ENCODE peak calls at places on chromosome 18, in four cellular contexts. One of them, this sample, is unnamed.

GRCh38 chr18:59328683-59329082 is 10.2 kb upstream of the CPLX4 start:
- DNase-seq in foreskin fibroblast: no peak
- DNase-seq in CD8-positive, alpha-beta T cell: no peak
- DNase-seq in H7: no peak
- DNase-seq in this sample: no peak

GRCh38 chr18:52694804-52695203 is 354.8 kb downstream of the DCC start:
- DNase-seq in foreskin fibroblast: peak
- DNase-seq in CD8-positive, alpha-beta T cell: no peak
- DNase-seq in H7: peak
- DNase-seq in this sample: no peak

GRCh38 chr18:13389491-13390131 is 171.1 kb downstream of the LDLRAD4 start:
- DNase-seq in foreskin fibroblast: no peak
- DNase-seq in CD8-positive, alpha-beta T cell: no peak
- DNase-seq in H7: no peak
- DNase-seq in this sample: no peak

GRCh38 chr18:63775166-63775730 is at the start of gene SERPINB7:
- DNase-seq in foreskin fibroblast: peak
- DNase-seq in CD8-positive, alpha-beta T cell: no peak
- DNase-seq in H7: no peak
- DNase-seq in this sample: no peak

GRCh38 chr18:58476521-58477210 is 152.2 kb downstream of the ALPK2 start:
- DNase-seq in foreskin fibroblast: no peak
- DNase-seq in CD8-positive, alpha-beta T cell: no peak
- DNase-seq in H7: no peak
- DNase-seq in this sample: no peak

GRCh38 chr18:79323471-79323870 is 72.3 kb upstream of the NFATC1 start:
- DNase-seq in foreskin fibroblast: no peak
- DNase-seq in CD8-positive, alpha-beta T cell: no peak
- DNase-seq in H7: no peak
- DNase-seq in this sample: no peak

GRCh38 chr18:32372381-32373061 is 98.2 kb downstream of the GAREM1 start:
- DNase-seq in foreskin fibroblast: peak
- DNase-seq in CD8-positive, alpha-beta T cell: no peak
- DNase-seq in H7: no peak
- DNase-seq in this sample: no peak

GRCh38 chr18:58310517-58310916 is 266.5 kb downstream of the NEDD4L start:
- DNase-seq in foreskin fibroblast: peak
- DNase-seq in CD8-positive, alpha-beta T cell: peak
- DNase-seq in H7: no peak
- DNase-seq in this sample: peak

GRCh38 chr18:31486165-31486564 is 11.8 kb upstream of the DSG2 start:
- DNase-seq in foreskin fibroblast: no peak
- DNase-seq in CD8-positive, alpha-beta T cell: no peak
- DNase-seq in H7: no peak
- DNase-seq in this sample: no peak

GRCh38 chr18:21820035-21820810 is 79.6 kb downstream of the MIB1 start:
- DNase-seq in foreskin fibroblast: peak
- DNase-seq in CD8-positive, alpha-beta T cell: no peak
- DNase-seq in H7: peak
- DNase-seq in this sample: no peak

GRCh38 chr18:47283476-47283875 is 32.0 kb upstream of the SKOR2 start:
- DNase-seq in foreskin fibroblast: peak
- DNase-seq in CD8-positive, alpha-beta T cell: no peak
- DNase-seq in H7: peak
- DNase-seq in this sample: no peak

GRCh38 chr18:53117851-53118250 is 777.9 kb downstream of the DCC start:
- DNase-seq in foreskin fibroblast: no peak
- DNase-seq in CD8-positive, alpha-beta T cell: no peak
- DNase-seq in H7: no peak
- DNase-seq in this sample: no peak

GRCh38 chr18:79780547-79780946 is 17.2 kb upstream of the KCNG2 start:
- DNase-seq in foreskin fibroblast: no peak
- DNase-seq in CD8-positive, alpha-beta T cell: no peak
- DNase-seq in H7: no peak
- DNase-seq in this sample: no peak

GRCh38 chr18:58453913-58454317 is 175.0 kb downstream of the ALPK2 start:
- DNase-seq in foreskin fibroblast: no peak
- DNase-seq in CD8-positive, alpha-beta T cell: no peak
- DNase-seq in H7: no peak
- DNase-seq in this sample: no peak

GRCh38 chr18:36830141-36830495 is 1.2 kb downstream of the KIAA1328 start:
- DNase-seq in foreskin fibroblast: no peak
- DNase-seq in CD8-positive, alpha-beta T cell: no peak
- DNase-seq in H7: no peak
- DNase-seq in this sample: no peak

GRCh38 chr18:36828157-36828629 is 609 bp downstream of the TPGS2 start:
- DNase-seq in foreskin fibroblast: peak
- DNase-seq in CD8-positive, alpha-beta T cell: peak
- DNase-seq in H7: peak
- DNase-seq in this sample: peak

GRCh38 chr18:36831139-36831538 is 2.2 kb downstream of the KIAA1328 start:
- DNase-seq in foreskin fibroblast: peak
- DNase-seq in CD8-positive, alpha-beta T cell: no peak
- DNase-seq in H7: no peak
- DNase-seq in this sample: no peak

GRCh38 chr18:36828630-36829361 is at the start of the genes KIAA1328 and TPGS2:
- DNase-seq in foreskin fibroblast: peak
- DNase-seq in CD8-positive, alpha-beta T cell: peak
- DNase-seq in H7: peak
- DNase-seq in this sample: peak

DNA sequence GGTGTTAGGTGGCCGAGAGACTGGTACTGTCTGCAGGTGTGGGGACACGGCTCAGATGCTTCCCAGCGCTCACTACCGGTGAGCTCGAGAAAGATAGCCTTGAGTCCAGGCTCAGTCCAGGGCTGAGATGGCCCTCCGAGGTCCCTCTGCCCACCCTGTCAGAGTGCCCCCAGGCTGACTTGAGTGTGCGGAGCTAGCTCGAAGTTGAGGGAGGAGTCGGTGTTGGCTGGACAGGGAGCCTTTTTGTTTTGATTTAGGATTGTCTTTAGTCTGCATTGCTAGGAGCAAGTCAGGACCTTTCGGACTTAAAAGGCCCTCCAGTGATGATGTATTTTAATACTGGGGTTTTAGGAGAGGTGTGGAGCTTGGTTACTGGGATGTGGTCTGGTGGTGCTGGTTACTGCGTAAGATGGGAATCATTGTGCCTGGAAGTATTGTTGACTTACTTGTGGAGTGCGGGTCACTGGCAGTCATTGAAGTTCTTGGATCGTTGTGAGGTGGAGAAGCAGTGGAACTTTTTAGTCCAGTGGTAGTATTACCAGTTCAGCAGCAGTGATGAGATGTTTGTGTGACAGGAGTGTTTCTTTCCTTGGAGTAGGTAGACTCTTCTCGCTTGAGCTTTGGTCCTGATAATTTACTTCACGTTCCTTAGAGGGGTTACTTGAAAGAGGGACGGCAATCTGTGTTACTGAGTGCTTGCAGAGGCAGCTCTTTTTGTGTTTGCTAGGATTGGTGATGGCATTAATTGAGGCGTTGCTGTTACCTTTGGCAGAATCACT is 624 bp downstream of the KIAA1328 start:
- DNase-seq in foreskin fibroblast: peak
- DNase-seq in CD8-positive, alpha-beta T cell: no peak
- DNase-seq in H7: no peak
- DNase-seq in this sample: no peak
- H3K4me3 ChIP-seq in foreskin fibroblast: peak
- H3K4me3 ChIP-seq in CD8-positive, alpha-beta T cell: peak
- H3K4me3 ChIP-seq in H7: peak
- H3K4me3 ChIP-seq in this sample: peak

DNA sequence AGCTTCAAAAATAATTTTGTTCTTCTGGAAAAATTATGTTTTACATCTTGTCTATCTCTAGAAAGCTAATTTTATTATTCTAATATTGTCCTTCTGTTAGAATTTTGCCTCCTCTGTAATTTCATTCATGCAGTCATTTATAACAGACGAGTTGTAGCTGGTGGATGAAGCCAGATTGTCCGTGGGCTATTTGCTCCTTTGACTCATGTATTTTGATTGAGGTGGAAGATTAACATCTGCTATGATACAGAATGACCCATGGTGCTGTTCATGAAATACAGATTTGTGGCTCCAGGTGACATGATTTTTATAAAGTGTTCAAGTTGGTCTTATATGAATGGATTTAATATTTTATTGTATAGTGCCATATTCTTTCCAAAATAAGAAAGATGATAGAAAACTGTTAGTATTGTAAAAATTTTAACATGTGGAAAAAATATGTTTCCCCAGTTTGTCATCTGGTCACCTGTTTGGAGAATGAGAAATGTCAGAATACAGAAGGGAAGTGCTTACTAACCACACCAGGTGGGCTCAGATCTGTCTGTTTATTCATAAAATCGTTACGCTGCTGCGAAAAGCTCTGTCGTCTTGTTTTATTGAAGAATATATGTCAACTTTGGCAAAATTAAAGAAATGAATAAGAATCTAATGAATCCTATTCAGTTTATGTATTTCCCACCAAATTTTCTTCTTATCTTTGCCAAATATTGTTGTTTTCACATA is 20.4 kb upstream of the L3MBTL4 start:
- DNase-seq in foreskin fibroblast: no peak
- DNase-seq in CD8-positive, alpha-beta T cell: no peak
- DNase-seq in H7: no peak
- DNase-seq in this sample: no peak
- H3K4me3 ChIP-seq in foreskin fibroblast: no peak
- H3K4me3 ChIP-seq in CD8-positive, alpha-beta T cell: no peak
- H3K4me3 ChIP-seq in H7: no peak
- H3K4me3 ChIP-seq in this sample: no peak

GRCh38 chr18:74281011-74281638 is 10.6 kb downstream of the CYB5A start:
- DNase-seq in foreskin fibroblast: no peak
- DNase-seq in CD8-positive, alpha-beta T cell: no peak
- DNase-seq in H7: peak
- DNase-seq in this sample: no peak

GRCh38 chr18:74283646-74284045 is 8.1 kb downstream of the CYB5A start:
- DNase-seq in foreskin fibroblast: no peak
- DNase-seq in CD8-positive, alpha-beta T cell: no peak
- DNase-seq in H7: no peak
- DNase-seq in this sample: no peak

GRCh38 chr18:74283255-74283554 is 8.6 kb downstream of the CYB5A start:
- DNase-seq in foreskin fibroblast: no peak
- DNase-seq in CD8-positive, alpha-beta T cell: no peak
- DNase-seq in H7: no peak
- DNase-seq in this sample: no peak

GRCh38 chr18:74282359-74283254 is 9.2 kb downstream of the CYB5A start:
- DNase-seq in foreskin fibroblast: no peak
- DNase-seq in CD8-positive, alpha-beta T cell: no peak
- DNase-seq in H7: no peak
- DNase-seq in this sample: no peak

GRCh38 chr18:74281639-74282358 is 10.0 kb downstream of the CYB5A start:
- DNase-seq in foreskin fibroblast: peak
- DNase-seq in CD8-positive, alpha-beta T cell: no peak
- DNase-seq in H7: no peak
- DNase-seq in this sample: no peak
- H3K4me3 ChIP-seq in foreskin fibroblast: no peak
- H3K4me3 ChIP-seq in CD8-positive, alpha-beta T cell: no peak
- H3K4me3 ChIP-seq in H7: no peak
- H3K4me3 ChIP-seq in this sample: no peak

DNA sequence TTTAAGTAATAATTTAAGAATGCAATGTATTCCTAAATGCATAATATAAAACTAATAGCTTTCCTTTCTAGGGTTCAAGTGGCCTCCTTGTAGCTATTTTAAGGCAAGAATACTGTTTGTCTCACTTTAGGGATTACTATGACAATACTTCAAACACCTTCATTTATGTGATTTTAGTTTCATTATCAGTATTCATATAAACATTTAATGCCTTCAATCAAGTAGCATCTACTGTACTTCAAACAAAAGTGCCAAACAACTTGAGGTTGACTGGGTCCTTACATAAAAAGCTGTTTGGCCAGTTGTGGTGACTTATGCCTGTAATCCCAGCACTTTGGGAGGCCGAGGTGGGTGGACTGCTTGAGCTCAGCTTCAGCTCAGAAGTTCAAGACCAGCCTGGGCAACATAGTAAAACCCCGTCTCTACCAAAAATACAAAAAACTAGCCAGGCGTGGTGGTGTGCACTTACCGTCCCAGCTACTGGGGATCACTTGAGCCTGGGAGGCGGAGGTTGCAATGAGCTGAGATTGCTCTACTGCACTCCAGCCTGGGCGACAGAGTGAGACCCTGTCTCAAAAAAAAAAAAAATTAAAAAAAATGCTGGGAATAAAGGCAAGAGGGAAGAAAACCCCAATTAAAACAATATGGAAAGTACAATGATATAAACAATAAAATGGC is 9.3 kb downstream of the MEX3C start:
- DNase-seq in foreskin fibroblast: no peak
- DNase-seq in CD8-positive, alpha-beta T cell: no peak
- DNase-seq in H7: no peak
- DNase-seq in this sample: no peak
- H3K4me3 ChIP-seq in foreskin fibroblast: no peak
- H3K4me3 ChIP-seq in CD8-positive, alpha-beta T cell: no peak
- H3K4me3 ChIP-seq in H7: no peak
- H3K4me3 ChIP-seq in this sample: no peak

GRCh38 chr18:9803698-9804516 is 81.9 kb upstream of the TXNDC2 start:
- DNase-seq in foreskin fibroblast: peak
- DNase-seq in CD8-positive, alpha-beta T cell: no peak
- DNase-seq in H7: peak
- DNase-seq in this sample: no peak
- H3K4me3 ChIP-seq in foreskin fibroblast: no peak
- H3K4me3 ChIP-seq in CD8-positive, alpha-beta T cell: no peak
- H3K4me3 ChIP-seq in H7: no peak
- H3K4me3 ChIP-seq in this sample: no peak

GRCh38 chr18:34707670-34708069 is 2.4 kb upstream of the DTNA start:
- DNase-seq in foreskin fibroblast: peak
- DNase-seq in CD8-positive, alpha-beta T cell: no peak
- DNase-seq in H7: no peak
- DNase-seq in this sample: no peak
- H3K4me3 ChIP-seq in foreskin fibroblast: no peak
- H3K4me3 ChIP-seq in CD8-positive, alpha-beta T cell: no peak
- H3K4me3 ChIP-seq in H7: no peak
- H3K4me3 ChIP-seq in this sample: no peak

GRCh38 chr18:26618130-26618529 is 69.8 kb upstream of the KCTD1 start:
- DNase-seq in foreskin fibroblast: no peak
- DNase-seq in CD8-positive, alpha-beta T cell: no peak
- DNase-seq in H7: no peak
- DNase-seq in this sample: no peak

GRCh38 chr18:26617151-26617554 is 68.8 kb upstream of the KCTD1 start:
- DNase-seq in foreskin fibroblast: peak
- DNase-seq in CD8-positive, alpha-beta T cell: no peak
- DNase-seq in H7: no peak
- DNase-seq in this sample: no peak

GRCh38 chr18:26619350-26619749 is 71.0 kb upstream of the KCTD1 start:
- DNase-seq in foreskin fibroblast: no peak
- DNase-seq in CD8-positive, alpha-beta T cell: no peak
- DNase-seq in H7: no peak
- DNase-seq in this sample: no peak

GRCh38 chr18:26614374-26614773 is 66.0 kb upstream of the KCTD1 start:
- DNase-seq in foreskin fibroblast: no peak
- DNase-seq in CD8-positive, alpha-beta T cell: no peak
- DNase-seq in H7: peak
- DNase-seq in this sample: no peak
- H3K4me3 ChIP-seq in foreskin fibroblast: no peak
- H3K4me3 ChIP-seq in CD8-positive, alpha-beta T cell: no peak
- H3K4me3 ChIP-seq in H7: no peak
- H3K4me3 ChIP-seq in this sample: no peak

DNA sequence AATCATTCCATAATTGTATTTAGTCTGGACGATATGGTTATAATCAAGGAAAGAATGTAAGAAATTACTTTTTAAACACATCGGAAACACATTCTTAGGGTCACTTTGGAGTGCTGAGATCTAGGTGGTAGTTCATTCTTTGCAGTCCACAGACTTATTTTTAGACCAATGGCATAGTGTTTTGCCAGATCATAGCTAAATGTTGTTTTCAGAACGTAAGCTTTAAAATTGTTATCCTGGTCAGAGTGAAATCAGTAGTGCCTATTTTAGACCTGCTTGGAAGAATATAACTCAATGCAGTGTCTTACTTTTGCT is 4.3 kb downstream of the MYL12A start:
- DNase-seq in foreskin fibroblast: no peak
- DNase-seq in CD8-positive, alpha-beta T cell: no peak
- DNase-seq in H7: no peak
- DNase-seq in this sample: no peak
- H3K4me3 ChIP-seq in foreskin fibroblast: peak
- H3K4me3 ChIP-seq in CD8-positive, alpha-beta T cell: peak
- H3K4me3 ChIP-seq in H7: no peak
- H3K4me3 ChIP-seq in this sample: peak

This sample was measured in naive thymus-derived CD4-positive, alpha-beta T cell.